ENCODE peak calls at places on chromosomes 5 and 9, in ten cellular contexts. E is Peyer's patch, J is ovary, U is cardiac muscle cell, F is A549, T is neural crest cell, W is tibial nerve, Z is WTC11, V is HL-60, Y is epithelial cell of esophagus. B is an unnamed sample.

GRCh38 chr5:175457466-175457865 is 13.5 kb upstream of the DRD1 start:
- DNase-seq in F (peak), Y (no peak), Z (no peak), T (no peak), U (no peak), V (no peak), J (no peak), E (no peak), W (no peak), B (no peak)

GRCh38 chr5:125433457-125433856 is 687.0 kb upstream of the ZNF608 start:
- DNase-seq in W (no peak), Y (no peak), V (no peak), T (no peak), E (no peak), Z (no peak), U (no peak), J (no peak), F (no peak), B (no peak)

GRCh38 chr5:158978061-158978745 is 121.5 kb downstream of the EBF1 start:
- DNase-seq in E (no peak), V (no peak), Y (no peak), W (no peak), T (no peak), Z (no peak), F (no peak), U (no peak), J (no peak), B (no peak)

GRCh38 chr9:132989014-132989310 is 10.5 kb downstream of the GFI1B start:
- DNase-seq in Z (no peak), W (no peak), T (no peak), J (no peak), V (no peak), U (no peak), F (no peak), E (no peak), Y (no peak), B (no peak)

GRCh38 chr5:1926071-1926440 is 43.3 kb upstream of the IRX4 start:
- DNase-seq in Y (no peak), T (no peak), J (no peak), W (no peak), V (no peak), U (no peak), E (no peak), Z (no peak), F (no peak), B (no peak)

GRCh38 chr5:61450880-61451279 is 118.8 kb downstream of the ZSWIM6 start:
- DNase-seq in F (peak), Y (peak), Z (no peak), U (no peak), J (no peak), T (no peak), E (no peak), V (no peak), W (no peak), B (no peak)

GRCh38 chr5:53479045-53479655 is 1.3 kb upstream of the FST start:
- DNase-seq in V (no peak), T (no peak), U (no peak), F (no peak), W (no peak), Y (peak), E (no peak), J (no peak), Z (no peak), B (no peak)

GRCh38 chr9:125626187-125626586 is 80.8 kb downstream of the MAPKAP1 start:
- DNase-seq in Z (no peak), Y (peak), F (no peak), U (no peak), V (no peak), J (no peak), T (no peak), E (no peak), W (no peak), B (no peak)

GRCh38 chr5:10699987-10700386 is 61.0 kb downstream of the DAP start:
- DNase-seq in E (peak), U (no peak), W (no peak), Z (no peak), J (no peak), V (no peak), Y (no peak), F (no peak), T (no peak), B (no peak)

GRCh38 chr5:75566710-75567309 is 44.4 kb upstream of the ANKDD1B start:
- DNase-seq in Y (peak), J (no peak), V (peak), T (no peak), Z (no peak), W (no peak), F (peak), U (peak), E (no peak), B (no peak)

DNA sequence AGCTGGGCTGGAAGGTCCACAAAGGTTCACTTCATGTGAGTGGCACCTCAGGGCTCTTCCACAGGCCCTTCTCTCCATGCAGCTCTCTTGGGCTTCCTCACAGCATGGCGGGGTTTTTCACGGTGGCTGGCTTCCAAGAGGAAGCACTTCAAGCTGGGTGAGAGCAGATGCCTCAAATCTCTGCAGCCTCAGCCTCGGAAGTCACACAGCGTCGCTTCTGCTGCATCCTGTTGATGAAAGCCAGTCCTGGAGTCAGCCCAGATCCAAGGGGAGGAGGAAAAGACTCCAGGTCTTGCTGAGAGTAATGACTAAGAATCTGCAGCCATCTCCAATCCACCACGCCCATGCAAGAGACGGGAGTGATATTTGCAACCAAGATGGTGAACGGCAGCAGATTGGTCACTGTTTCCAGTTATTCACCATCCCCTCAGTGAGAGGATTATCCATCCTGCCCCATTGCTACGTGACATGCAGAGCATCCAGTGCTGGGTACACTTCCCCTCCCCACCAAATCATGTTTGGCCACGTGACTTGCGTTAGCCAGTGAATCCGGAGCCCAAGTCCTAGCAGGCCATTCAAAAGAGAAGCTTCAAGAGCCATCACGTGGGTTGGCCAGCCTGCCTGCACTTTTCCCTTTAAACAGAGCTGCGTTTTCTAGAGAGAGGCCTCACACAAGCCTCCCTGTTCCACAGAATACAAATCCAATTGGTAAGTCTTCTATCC is 173.9 kb downstream of the C9orf50 start:
- DNase-seq in Z (no peak), J (no peak), F (no peak), Y (no peak), W (no peak), V (no peak), E (no peak), T (no peak), U (no peak), B (no peak)
- TF ChIP-seq CTCF in Z (no peak), J (no peak), F (no peak), Y (no peak), W (no peak), V (no peak), E (no peak), T (no peak), U (no peak), B (no peak)

GRCh38 chr5:109242518-109242917 is 167.3 kb downstream of the PJA2 start:
- DNase-seq in W (no peak), Y (no peak), Z (no peak), U (no peak), F (no peak), T (no peak), J (no peak), V (no peak), E (no peak), B (no peak)
- TF ChIP-seq CTCF in W (no peak), Y (no peak), Z (no peak), U (no peak), F (no peak), T (no peak), J (no peak), V (no peak), E (no peak), B (no peak)

GRCh38 chr9:23011669-23012068 is 565.0 kb downstream of the DMRTA1 start:
- DNase-seq in F (no peak), T (no peak), U (no peak), Z (no peak), Y (peak), W (no peak), V (no peak), E (no peak), J (no peak), B (no peak)
- TF ChIP-seq CTCF in F (no peak), T (no peak), U (no peak), Z (no peak), Y (no peak), W (no peak), V (no peak), E (no peak), J (no peak), B (no peak)

GRCh38 chr9:93910598-93910997 is 44.6 kb downstream of the BARX1 start:
- DNase-seq in V (no peak), U (no peak), F (no peak), Y (no peak), Z (no peak), W (no peak), J (no peak), T (no peak), E (no peak), B (no peak)

GRCh38 chr9:93910196-93910595 is 45.0 kb downstream of the BARX1 start:
- DNase-seq in U (no peak), J (no peak), T (no peak), W (no peak), Z (no peak), F (no peak), V (no peak), E (no peak), Y (no peak), B (no peak)

GRCh38 chr9:93907551-93908199 is 47.5 kb downstream of the BARX1 start:
- DNase-seq in Z (no peak), E (no peak), V (no peak), F (no peak), J (no peak), W (no peak), T (no peak), Y (no peak), U (no peak), B (no peak)

GRCh38 chr9:93909242-93909616 is 45.9 kb downstream of the BARX1 start:
- DNase-seq in U (no peak), W (no peak), T (no peak), J (no peak), Y (no peak), V (no peak), Z (no peak), E (no peak), F (no peak), B (no peak)

GRCh38 chr9:93908591-93909241 is 46.4 kb downstream of the BARX1 start:
- DNase-seq in Y (no peak), W (no peak), F (no peak), V (no peak), J (no peak), T (no peak), E (no peak), Z (no peak), U (no peak), B (no peak)
- TF ChIP-seq CTCF in Y (no peak), W (no peak), F (no peak), V (no peak), J (no peak), T (peak), E (no peak), Z (no peak), U (no peak), B (no peak)